ENCODE peak calls at places on chromosomes 2 and 18, in seven cellular contexts. Z, T, L, B, M, D and X are unnamed samples.

GRCh38 chr2:37692731-37693130 is 21.3 kb upstream of the CDC42EP3 start:
- DNase-seq in L (no peak), B (no peak), M (no peak), T (no peak), Z (no peak), D (no peak), X (no peak)

GRCh38 chr18:8972116-8972515 is 130.4 kb upstream of the NDUFV2 start:
- DNase-seq in D (no peak), L (no peak), M (no peak), Z (no peak), T (no peak), B (no peak), X (no peak)

GRCh38 chr2:86069091-86069685 is 36.5 kb downstream of the POLR1A start:
- DNase-seq in T (no peak), B (peak; percentile 36), D (no peak), L (peak; percentile 31), M (peak; percentile 67), Z (peak; percentile 58), X (no peak)

GRCh38 chr2:213150315-213150951 is 979 bp downstream of the IKZF2 start:
- DNase-seq in L (peak; percentile 29), T (peak; percentile 35), B (peak; percentile 34), Z (peak; percentile 20), D (no peak), M (peak; percentile 27), X (peak; percentile 33)

GRCh38 chr2:237223208-237223861 is 137.6 kb downstream of the COPS8 start:
- DNase-seq in L (no peak), Z (peak; percentile 100), T (peak; percentile 88), B (no peak), D (no peak), M (peak; percentile 100), X (peak; percentile 96)

GRCh38 chr2:219230201-219230540 is 565 bp downstream of the ANKZF1 start:
- DNase-seq in M (peak; percentile 36), D (peak; percentile 74), T (peak; percentile 74), B (no peak), L (no peak), Z (peak; percentile 54), X (peak; percentile 53)

GRCh38 chr2:8676915-8677645 is 4.8 kb upstream of the ID2 start:
- DNase-seq in D (no peak), M (no peak), T (no peak), B (peak; percentile 27), L (peak; percentile 46), Z (no peak), X (peak; percentile 39)

GRCh38 chr2:130819915-130820861 is 16.5 kb upstream of the ARHGEF4 start:
- DNase-seq in M (peak; percentile 24), Z (no peak), D (no peak), B (no peak), L (peak; percentile 18), T (peak; percentile 23), X (no peak)

GRCh38 chr2:86747708-86748627 is 27.9 kb downstream of the RMND5A start:
- DNase-seq in T (no peak), M (peak; percentile 85), Z (peak; percentile 85), B (no peak), L (peak; percentile 12), D (no peak), X (peak; percentile 88)

GRCh38 chr18:44741070-44741469 is 60.4 kb downstream of the SETBP1 start:
- DNase-seq in D (no peak), M (no peak), T (no peak), Z (no peak), L (no peak), B (no peak), X (no peak)

GRCh38 chr18:70468861-70469570 is 180.2 kb downstream of the SOCS6 start:
- DNase-seq in B (no peak), D (no peak), M (no peak), T (no peak), L (no peak), Z (no peak), X (no peak)

GRCh38 chr2:11745613-11746375 is 638 bp upstream of the LPIN1 start:
- DNase-seq in M (no peak), T (peak; percentile 56), B (no peak), D (no peak), Z (no peak), L (no peak), X (no peak)

GRCh38 chr2:41972819-41973218 is 75.0 kb upstream of the PKDCC start:
- DNase-seq in B (no peak), D (no peak), M (no peak), Z (no peak), L (no peak), T (no peak), X (no peak)

GRCh38 chr2:47805850-47806249 is 22.9 kb downstream of the MSH6 start:
- DNase-seq in B (no peak), D (no peak), M (no peak), T (no peak), L (no peak), Z (no peak), X (no peak)

GRCh38 chr18:30512872-30513271 is 529.7 kb downstream of the DSC3 start:
- DNase-seq in T (no peak), M (no peak), D (peak; percentile 36), Z (no peak), L (no peak), B (no peak), X (no peak)

GRCh38 chr18:30514059-30514458 is 528.5 kb downstream of the DSC3 start:
- DNase-seq in T (no peak), L (no peak), D (no peak), M (no peak), Z (no peak), B (no peak), X (no peak)

GRCh38 chr18:30510882-30511281 is 531.7 kb downstream of the DSC3 start:
- DNase-seq in Z (no peak), M (no peak), T (no peak), B (no peak), L (no peak), D (no peak), X (no peak)
- TF ChIP-seq CTCF in Z (no peak), M (no peak), T (no peak), B (no peak), L (no peak), D (no peak), X (no peak)

DNA sequence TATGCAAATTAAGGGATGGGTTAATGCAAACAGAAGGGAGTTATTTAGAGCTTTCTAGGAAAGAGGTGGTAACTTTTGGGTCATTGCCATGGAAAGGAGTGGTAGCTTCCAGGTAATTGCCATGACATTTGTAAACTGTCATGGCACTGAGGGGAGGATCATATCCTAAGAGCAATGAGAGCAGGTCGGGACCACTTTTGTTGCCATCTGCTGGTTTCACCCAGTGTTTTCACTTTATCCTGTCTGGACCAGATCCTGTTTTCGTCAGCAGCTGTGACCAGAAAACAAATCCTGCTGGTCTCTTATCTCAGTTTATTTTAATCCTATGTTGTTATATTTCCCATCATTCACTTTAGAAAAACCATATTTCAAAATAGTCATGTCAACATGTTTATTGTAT is 874 bp downstream of the C2orf66 start:
- DNase-seq in D (no peak), Z (no peak), B (no peak), M (no peak), T (no peak), L (no peak), X (no peak)
- TF ChIP-seq CTCF in D (no peak), Z (no peak), B (no peak), M (no peak), T (no peak), L (no peak), X (no peak)

DNA sequence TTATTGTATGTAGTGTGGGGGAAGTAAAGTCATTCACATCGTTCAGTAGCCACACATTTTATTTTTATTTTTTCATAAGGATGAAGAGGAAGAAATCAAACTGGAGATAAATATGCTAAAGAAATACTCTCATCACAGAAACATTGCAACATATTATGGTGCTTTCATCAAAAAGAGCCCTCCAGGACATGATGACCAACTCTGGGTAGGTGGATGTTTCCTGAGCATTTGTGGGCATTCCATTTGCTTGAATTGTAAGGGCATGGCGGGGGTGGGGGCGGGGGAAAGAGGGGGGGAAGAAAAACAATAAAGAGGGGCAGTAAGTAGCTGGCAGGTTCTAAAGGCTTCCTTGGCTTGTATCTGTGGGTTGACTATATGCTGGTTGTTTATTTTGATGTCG is 126.3 kb downstream of the MAP4K4 start:
- DNase-seq in D (no peak), Z (peak; percentile 76), T (no peak), L (no peak), M (peak; percentile 82), B (no peak), X (peak; percentile 75)
- TF ChIP-seq CTCF in D (no peak), Z (no peak), T (no peak), L (no peak), M (no peak), B (no peak), X (no peak)

DNA sequence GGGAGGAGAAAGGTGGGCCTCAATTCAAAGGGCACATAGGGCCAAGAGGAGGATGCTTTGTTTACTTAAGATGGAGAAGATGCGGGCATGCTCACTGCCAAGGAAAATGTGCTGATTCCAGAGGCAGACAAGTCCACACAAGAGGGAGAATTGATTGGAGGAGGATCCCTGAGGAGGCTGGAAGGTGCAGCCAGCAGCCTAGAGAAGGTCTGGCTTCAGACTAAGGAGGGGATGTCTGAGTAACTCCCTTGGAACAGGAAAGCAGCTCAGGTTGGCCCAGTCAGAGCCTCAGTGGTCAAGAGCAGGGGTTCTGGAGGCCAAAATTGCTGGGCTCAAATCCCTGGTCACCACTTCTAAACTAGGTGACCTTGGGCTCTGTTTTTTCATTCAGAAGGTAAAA is 265.5 kb upstream of the NCKAP5 start:
- DNase-seq in L (no peak), D (no peak), T (no peak), B (no peak), Z (no peak), M (no peak), X (no peak)
- TF ChIP-seq CTCF in L (no peak), D (no peak), T (no peak), B (no peak), Z (no peak), M (no peak), X (no peak)

GRCh38 chr18:28961669-28962228 is 784.8 kb upstream of the CDH2 start:
- DNase-seq in M (peak; percentile 6), D (no peak), Z (peak; percentile 43), B (no peak), T (no peak), L (peak; percentile 5), X (peak; percentile 47)
- TF ChIP-seq CTCF in M (peak; percentile 54), D (no peak), Z (peak; percentile 77), B (peak; percentile 17), T (no peak), L (peak; percentile 60), X (peak; percentile 48)